ENCODE peak calls at places on chromosome 22, in four cellular contexts. One of them, this sample, is unnamed. For H3K9me3, the result is how much of the 10 kb centered on the place peaks cover.

GRCh38 chr22:49767355-49768062 is 60.2 kb downstream of the BRD1 start:
- DNase-seq in uterus: no peak
- DNase-seq in GM23248: peak
- DNase-seq in naive thymus-derived CD4-positive, alpha-beta T cell: peak
- DNase-seq in this sample: peak

GRCh38 chr22:49632199-49633009 is 195.3 kb downstream of the BRD1 start:
- DNase-seq in uterus: no peak
- DNase-seq in GM23248: peak
- DNase-seq in naive thymus-derived CD4-positive, alpha-beta T cell: no peak
- DNase-seq in this sample: peak

GRCh38 chr22:31230155-31230870 is 18.2 kb downstream of the LIMK2 start:
- DNase-seq in uterus: no peak
- DNase-seq in GM23248: peak
- DNase-seq in naive thymus-derived CD4-positive, alpha-beta T cell: no peak
- DNase-seq in this sample: no peak

GRCh38 chr22:19765477-19766234 is 5.1 kb downstream of the TBX1 start:
- DNase-seq in uterus: no peak
- DNase-seq in GM23248: peak
- DNase-seq in naive thymus-derived CD4-positive, alpha-beta T cell: no peak
- DNase-seq in this sample: no peak

GRCh38 chr22:49355206-49355920 is 472.3 kb downstream of the BRD1 start:
- DNase-seq in uterus: no peak
- DNase-seq in GM23248: no peak
- DNase-seq in naive thymus-derived CD4-positive, alpha-beta T cell: no peak
- DNase-seq in this sample: no peak

GRCh38 chr22:46290121-46290842 is 6.4 kb upstream of the GTSE1 start:
- DNase-seq in uterus: no peak
- DNase-seq in GM23248: no peak
- DNase-seq in naive thymus-derived CD4-positive, alpha-beta T cell: no peak
- DNase-seq in this sample: no peak

GRCh38 chr22:29871684-29872083 is 11.3 kb upstream of the MTMR3 start:
- DNase-seq in uterus: peak
- DNase-seq in GM23248: no peak
- DNase-seq in naive thymus-derived CD4-positive, alpha-beta T cell: no peak
- DNase-seq in this sample: no peak

GRCh38 chr22:50441428-50441993 is 33.3 kb downstream of the SBF1 start:
- DNase-seq in uterus: no peak
- DNase-seq in GM23248: no peak
- DNase-seq in naive thymus-derived CD4-positive, alpha-beta T cell: no peak
- DNase-seq in this sample: peak

GRCh38 chr22:17120281-17120680 is 879 bp downstream of the TMEM121B start:
- DNase-seq in uterus: no peak
- DNase-seq in GM23248: peak
- DNase-seq in naive thymus-derived CD4-positive, alpha-beta T cell: peak
- DNase-seq in this sample: no peak

GRCh38 chr22:32534252-32535215 is 59.9 kb downstream of the FBXO7 start:
- DNase-seq in uterus: peak
- DNase-seq in GM23248: peak
- DNase-seq in naive thymus-derived CD4-positive, alpha-beta T cell: no peak
- DNase-seq in this sample: no peak

GRCh38 chr22:23113067-23113846 is 28.5 kb downstream of the RSPH14 start:
- DNase-seq in uterus: no peak
- DNase-seq in GM23248: no peak
- DNase-seq in naive thymus-derived CD4-positive, alpha-beta T cell: no peak
- DNase-seq in this sample: peak

GRCh38 chr22:21652010-21652546 is 10.0 kb downstream of the SDF2L1 start:
- DNase-seq in uterus: peak
- DNase-seq in GM23248: peak
- DNase-seq in naive thymus-derived CD4-positive, alpha-beta T cell: peak
- DNase-seq in this sample: peak

GRCh38 chr22:38870791-38871359 is 1.1 kb downstream of the CBX6 start:
- DNase-seq in uterus: no peak
- DNase-seq in GM23248: peak
- DNase-seq in naive thymus-derived CD4-positive, alpha-beta T cell: no peak
- DNase-seq in this sample: no peak

GRCh38 chr22:25477358-25477757 is 87.1 kb upstream of the GRK3 start:
- DNase-seq in uterus: no peak
- DNase-seq in GM23248: no peak
- DNase-seq in naive thymus-derived CD4-positive, alpha-beta T cell: no peak
- DNase-seq in this sample: no peak

GRCh38 chr22:24803064-24803542 is 2.9 kb upstream of the SGSM1 start:
- DNase-seq in uterus: no peak
- DNase-seq in GM23248: peak
- DNase-seq in naive thymus-derived CD4-positive, alpha-beta T cell: peak
- DNase-seq in this sample: peak

GRCh38 chr22:24585461-24585860 is 7.4 kb downstream of the LRRC75B start:
- DNase-seq in uterus: no peak
- DNase-seq in GM23248: no peak
- DNase-seq in naive thymus-derived CD4-positive, alpha-beta T cell: no peak
- DNase-seq in this sample: no peak

GRCh38 chr22:42280140-42280539 is 9.7 kb upstream of the TCF20 start:
- DNase-seq in uterus: no peak
- DNase-seq in GM23248: no peak
- DNase-seq in naive thymus-derived CD4-positive, alpha-beta T cell: no peak
- DNase-seq in this sample: no peak

GRCh38 chr22:23542933-23543332 is 37.2 kb downstream of the IGLL1 start:
- DNase-seq in uterus: no peak
- DNase-seq in GM23248: peak
- DNase-seq in naive thymus-derived CD4-positive, alpha-beta T cell: no peak
- DNase-seq in this sample: no peak

GRCh38 chr22:43007519-43008102 is 7.3 kb downstream of the PACSIN2 start:
- DNase-seq in uterus: no peak
- DNase-seq in GM23248: peak
- DNase-seq in naive thymus-derived CD4-positive, alpha-beta T cell: no peak
- DNase-seq in this sample: peak

GRCh38 chr22:45552580-45553332 is 50.1 kb downstream of the FBLN1 start:
- DNase-seq in uterus: peak
- DNase-seq in GM23248: peak
- DNase-seq in naive thymus-derived CD4-positive, alpha-beta T cell: no peak
- DNase-seq in this sample: no peak

GRCh38 chr22:41979423-41980250 is 10.4 kb downstream of the SEPTIN3 start:
- DNase-seq in uterus: no peak
- DNase-seq in GM23248: no peak
- DNase-seq in naive thymus-derived CD4-positive, alpha-beta T cell: no peak
- DNase-seq in this sample: no peak

GRCh38 chr22:30511109-30511508 is 5.6 kb upstream of the SEC14L4 start:
- DNase-seq in uterus: no peak
- DNase-seq in GM23248: no peak
- DNase-seq in naive thymus-derived CD4-positive, alpha-beta T cell: no peak
- DNase-seq in this sample: no peak

GRCh38 chr22:50544078-50544745 is 1.5 kb upstream of the KLHDC7B start:
- DNase-seq in uterus: no peak
- DNase-seq in GM23248: peak
- DNase-seq in naive thymus-derived CD4-positive, alpha-beta T cell: peak
- DNase-seq in this sample: peak

GRCh38 chr22:18968011-18968749 is 32.1 kb upstream of the PRODH start:
- DNase-seq in uterus: no peak
- DNase-seq in GM23248: peak
- DNase-seq in naive thymus-derived CD4-positive, alpha-beta T cell: no peak
- DNase-seq in this sample: no peak

GRCh38 chr22:17570851-17571631 is 7.7 kb downstream of the SLC25A18 start:
- DNase-seq in uterus: peak
- DNase-seq in GM23248: peak
- DNase-seq in naive thymus-derived CD4-positive, alpha-beta T cell: no peak
- DNase-seq in this sample: no peak

GRCh38 chr22:39318507-39319283 is 728 bp downstream of the RPL3 start:
- DNase-seq in uterus: no peak
- DNase-seq in GM23248: peak
- DNase-seq in naive thymus-derived CD4-positive, alpha-beta T cell: no peak
- DNase-seq in this sample: no peak

GRCh38 chr22:20267441-20268288 is 453 bp downstream of the RTN4R start:
- DNase-seq in uterus: no peak
- DNase-seq in GM23248: no peak
- DNase-seq in naive thymus-derived CD4-positive, alpha-beta T cell: no peak
- DNase-seq in this sample: no peak

GRCh38 chr22:23649071-23649501 is 17.0 kb upstream of the DRICH1 start:
- DNase-seq in uterus: no peak
- DNase-seq in GM23248: no peak
- DNase-seq in naive thymus-derived CD4-positive, alpha-beta T cell: no peak
- DNase-seq in this sample: no peak

GRCh38 chr22:46150615-46151423 is 493 bp downstream of the PPARA start:
- DNase-seq in uterus: no peak
- DNase-seq in GM23248: peak
- DNase-seq in naive thymus-derived CD4-positive, alpha-beta T cell: peak
- DNase-seq in this sample: peak

DNA sequence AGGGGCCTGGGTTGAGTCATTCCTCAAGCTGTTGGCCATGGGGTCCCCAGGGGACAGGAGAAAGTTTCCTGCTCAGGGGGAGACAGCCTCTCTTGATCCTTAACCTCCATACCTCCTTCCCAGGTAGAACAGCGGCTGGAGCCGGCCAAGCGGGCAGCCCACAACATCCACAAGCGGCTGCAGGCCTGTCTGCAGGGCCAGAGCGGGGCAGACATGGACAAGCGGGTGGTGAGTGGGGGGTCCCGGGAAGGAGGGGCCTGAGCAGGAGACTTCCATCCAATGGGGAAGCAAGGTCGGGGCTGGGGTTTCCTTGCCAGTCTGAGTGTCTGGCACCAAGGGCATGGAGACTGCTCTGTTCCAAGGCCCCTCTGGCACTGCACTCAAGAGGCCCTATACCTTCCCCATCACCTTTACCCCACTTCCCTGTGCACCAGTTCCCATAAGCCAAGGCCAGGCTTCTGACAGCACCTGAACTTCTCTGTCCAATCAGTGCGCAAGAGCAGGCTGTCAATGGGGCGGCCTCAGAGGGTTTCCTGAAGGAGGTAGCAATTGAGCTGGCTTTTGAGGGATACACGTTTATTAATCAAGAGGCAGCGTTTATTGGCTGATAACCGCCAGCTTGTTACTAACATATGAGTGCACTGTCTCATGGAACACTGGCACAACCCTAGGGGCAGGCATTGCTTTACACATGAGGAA is 1.9 kb downstream of the SH3BP1 start:
- DNase-seq in uterus: no peak
- DNase-seq in GM23248: no peak
- DNase-seq in naive thymus-derived CD4-positive, alpha-beta T cell: no peak
- DNase-seq in this sample: no peak
- H3K4me3 ChIP-seq in uterus: no peak
- H3K4me3 ChIP-seq in GM23248: no peak
- H3K4me3 ChIP-seq in naive thymus-derived CD4-positive, alpha-beta T cell: peak
- H3K4me3 ChIP-seq in this sample: no peak

GRCh38 chr22:47409501-47410275 is 647.2 kb downstream of the TBC1D22A start:
- DNase-seq in uterus: no peak
- DNase-seq in GM23248: no peak
- DNase-seq in naive thymus-derived CD4-positive, alpha-beta T cell: no peak
- DNase-seq in this sample: no peak

GRCh38 chr22:47408409-47408808 is 646.0 kb downstream of the TBC1D22A start:
- DNase-seq in uterus: no peak
- DNase-seq in GM23248: no peak
- DNase-seq in naive thymus-derived CD4-positive, alpha-beta T cell: no peak
- DNase-seq in this sample: no peak

GRCh38 chr22:47406180-47406723 is 643.8 kb downstream of the TBC1D22A start:
- DNase-seq in uterus: no peak
- DNase-seq in GM23248: no peak
- DNase-seq in naive thymus-derived CD4-positive, alpha-beta T cell: no peak
- DNase-seq in this sample: no peak

GRCh38 chr22:47406896-47407295 is 644.4 kb downstream of the TBC1D22A start:
- DNase-seq in uterus: no peak
- DNase-seq in GM23248: no peak
- DNase-seq in naive thymus-derived CD4-positive, alpha-beta T cell: no peak
- DNase-seq in this sample: no peak

DNA sequence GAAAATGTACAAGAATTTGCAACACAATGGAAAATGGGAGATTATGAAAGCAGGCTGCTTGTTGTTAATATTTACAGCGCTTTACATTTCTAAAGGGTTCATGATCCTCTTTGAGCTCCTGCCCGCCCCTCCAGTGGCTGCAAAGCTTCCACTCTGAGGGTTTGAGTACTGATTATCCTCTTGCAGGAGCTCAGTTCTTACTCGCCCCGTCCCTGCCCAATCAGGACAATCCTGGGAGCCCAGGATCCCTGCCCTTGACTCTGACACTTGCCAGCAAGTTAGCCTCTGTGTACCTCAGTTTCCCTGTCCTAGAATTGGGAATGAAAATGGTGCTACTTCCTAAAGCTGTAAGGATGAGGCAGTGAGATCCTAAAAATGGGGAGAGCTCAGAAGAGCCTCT is 645.2 kb downstream of the TBC1D22A start:
- DNase-seq in uterus: no peak
- DNase-seq in GM23248: no peak
- DNase-seq in naive thymus-derived CD4-positive, alpha-beta T cell: no peak
- DNase-seq in this sample: no peak
- H3K9me3 ChIP-seq in uterus: under half
- H3K9me3 ChIP-seq in GM23248: under half
- H3K9me3 ChIP-seq in naive thymus-derived CD4-positive, alpha-beta T cell: under half
- H3K9me3 ChIP-seq in this sample: under half

GRCh38 chr22:36965716-36966115 is 52.3 kb downstream of the CSF2RB start:
- DNase-seq in uterus: no peak
- DNase-seq in GM23248: no peak
- DNase-seq in naive thymus-derived CD4-positive, alpha-beta T cell: no peak
- DNase-seq in this sample: no peak
- H3K4me3 ChIP-seq in uterus: no peak
- H3K4me3 ChIP-seq in GM23248: no peak
- H3K4me3 ChIP-seq in naive thymus-derived CD4-positive, alpha-beta T cell: no peak
- H3K4me3 ChIP-seq in this sample: no peak

GRCh38 chr22:48152916-48153315 is 1390.5 kb downstream of the TBC1D22A start:
- DNase-seq in uterus: no peak
- DNase-seq in GM23248: no peak
- DNase-seq in naive thymus-derived CD4-positive, alpha-beta T cell: no peak
- DNase-seq in this sample: no peak
- H3K9me3 ChIP-seq in uterus: under half
- H3K9me3 ChIP-seq in GM23248: under half
- H3K9me3 ChIP-seq in naive thymus-derived CD4-positive, alpha-beta T cell: under half
- H3K9me3 ChIP-seq in this sample: under half

GRCh38 chr22:26512149-26512793 is at the start of gene TFIP11:
- DNase-seq in uterus: peak
- DNase-seq in GM23248: peak
- DNase-seq in naive thymus-derived CD4-positive, alpha-beta T cell: peak
- DNase-seq in this sample: peak
- H3K4me3 ChIP-seq in uterus: peak
- H3K4me3 ChIP-seq in GM23248: peak
- H3K4me3 ChIP-seq in naive thymus-derived CD4-positive, alpha-beta T cell: peak
- H3K4me3 ChIP-seq in this sample: peak

DNA sequence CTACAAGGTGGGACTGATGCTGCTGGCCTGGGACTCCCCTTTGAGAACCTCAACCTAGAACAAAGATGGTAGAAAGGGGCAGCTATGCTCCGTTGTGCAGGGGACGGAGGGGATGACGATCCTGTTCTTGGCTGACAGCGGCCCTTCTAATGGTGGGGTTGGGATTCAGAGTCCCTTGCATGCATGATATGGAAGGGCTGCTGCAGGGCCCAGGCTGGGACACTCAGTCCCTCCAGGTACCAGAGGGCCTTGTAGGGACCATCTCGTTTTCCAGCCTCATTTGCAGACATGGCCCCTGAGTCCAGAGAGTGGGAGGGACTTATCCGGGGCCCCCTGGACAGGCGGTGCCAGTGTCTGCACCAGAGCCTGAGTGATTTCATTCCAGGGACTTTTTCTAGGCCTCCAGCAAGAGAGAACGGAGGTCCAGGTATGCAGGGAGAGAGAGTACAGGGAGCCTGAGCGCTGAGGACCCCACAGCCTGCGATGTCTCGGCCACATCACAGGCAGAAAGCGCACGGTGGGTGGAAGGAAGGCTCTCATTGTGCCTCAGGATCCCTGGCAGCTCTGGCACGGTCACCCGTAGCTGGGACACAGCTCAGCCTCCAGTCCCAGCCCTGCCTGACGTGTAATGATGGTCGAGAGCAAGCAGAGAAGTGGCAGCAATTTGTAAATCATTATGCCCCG is 860.7 kb downstream of the TBC1D22A start:
- DNase-seq in uterus: no peak
- DNase-seq in GM23248: no peak
- DNase-seq in naive thymus-derived CD4-positive, alpha-beta T cell: no peak
- DNase-seq in this sample: no peak
- H3K9me3 ChIP-seq in uterus: under half
- H3K9me3 ChIP-seq in GM23248: under half
- H3K9me3 ChIP-seq in naive thymus-derived CD4-positive, alpha-beta T cell: under half
- H3K9me3 ChIP-seq in this sample: under half

This sample was measured in BE2C.